ENCODE peak calls at places on chromosome 19, in eight cellular contexts. V is PC-3, N is GM23248, O is kidney, I is mucosa of descending colon, X is left ventricle myocardium inferior, C is HCT116, E is Caco-2. F is an unnamed sample. For H3K4me1 and H3K9me3, the result is how much of the 10 kb centered on the place peaks cover.

GRCh38 chr19:30381366-30381765 is 9.2 kb downstream of the ZNF536 start:
- DNase-seq in V (no peak), N (no peak), O (no peak), I (no peak), X (no peak), C (no peak), E (no peak), F (no peak)

GRCh38 chr19:7515471-7516226 is at the start of gene ZNF358:
- DNase-seq in V (peak), N (peak), O (peak), I (peak), X (peak), C (no peak), E (peak), F (no peak)

GRCh38 chr19:20259615-20260014 is 92.6 kb downstream of the ZNF486 start:
- DNase-seq in V (no peak), N (no peak), O (no peak), I (no peak), X (no peak), C (no peak), E (no peak), F (no peak)

GRCh38 chr19:10686193-10686592 is 15.0 kb upstream of the QTRT1 start:
- DNase-seq in V (no peak), N (no peak), O (no peak), I (no peak), X (no peak), C (no peak), E (no peak), F (no peak)

GRCh38 chr19:6042776-6043726 is 65.1 kb upstream of the RANBP3 start:
- DNase-seq in V (no peak), N (no peak), O (peak), I (no peak), X (no peak), C (no peak), E (no peak), F (no peak)

GRCh38 chr19:40231544-40232424 is 5.3 kb upstream of the CCNP start:
- DNase-seq in V (no peak), N (no peak), O (no peak), I (no peak), X (peak), C (no peak), E (no peak), F (no peak)

GRCh38 chr19:27822336-27822735 is 1390.6 kb downstream of the UQCRFS1 start:
- DNase-seq in V (no peak), N (peak), O (no peak), I (no peak), X (no peak), C (no peak), E (no peak), F (no peak)

GRCh38 chr19:43956827-43957226 is 5.8 kb downstream of the ZNF221 start:
- DNase-seq in V (no peak), N (no peak), O (no peak), I (no peak), X (no peak), C (no peak), E (no peak), F (no peak)

GRCh38 chr19:19342086-19343015 is 21.7 kb downstream of the MAU2 start:
- DNase-seq in V (peak), N (peak), O (no peak), I (no peak), X (peak), C (peak), E (peak), F (no peak)

GRCh38 chr19:30564551-30565011 is 192.4 kb downstream of the ZNF536 start:
- DNase-seq in V (no peak), N (no peak), O (no peak), I (no peak), X (no peak), C (no peak), E (no peak), F (no peak)

GRCh38 chr19:50735869-50736268 is 12.7 kb downstream of the CLEC11A start:
- DNase-seq in V (no peak), N (no peak), O (no peak), I (no peak), X (no peak), C (no peak), E (no peak), F (no peak)

GRCh38 chr19:29454109-29454508 is 71.7 kb upstream of the VSTM2B start:
- DNase-seq in V (no peak), N (no peak), O (no peak), I (peak), X (no peak), C (no peak), E (no peak), F (no peak)

GRCh38 chr19:5484398-5485285 is 29.4 kb downstream of the ZNRF4 start:
- DNase-seq in V (no peak), N (peak), O (no peak), I (no peak), X (no peak), C (no peak), E (no peak), F (no peak)

GRCh38 chr19:6287269-6287885 is 7.6 kb upstream of the MLLT1 start:
- DNase-seq in V (no peak), N (peak), O (no peak), I (no peak), X (no peak), C (no peak), E (no peak), F (no peak)

GRCh38 chr19:35643255-35644205 is 2.0 kb downstream of the ETV2 start:
- DNase-seq in V (peak), N (peak), O (peak), I (peak), X (peak), C (peak), E (peak), F (peak)

GRCh38 chr19:2329528-2329927 is 1.0 kb downstream of the SPPL2B start:
- DNase-seq in V (no peak), N (peak), O (peak), I (no peak), X (no peak), C (no peak), E (no peak), F (no peak)
- H3K4me1 ChIP-seq in V (under half), N (under half), O (under half), I (half or more), X (half or more), C (under half), E (under half), F (under half)

GRCh38 chr19:13060233-13060963 is 42.3 kb downstream of the LYL1 start:
- DNase-seq in V (no peak), N (peak), O (no peak), I (no peak), X (peak), C (no peak), E (no peak), F (no peak)
- H3K4me3 ChIP-seq in V (peak), N (peak), O (no peak), I (no peak), X (peak), C (peak), E (no peak), F (no peak)

DNA sequence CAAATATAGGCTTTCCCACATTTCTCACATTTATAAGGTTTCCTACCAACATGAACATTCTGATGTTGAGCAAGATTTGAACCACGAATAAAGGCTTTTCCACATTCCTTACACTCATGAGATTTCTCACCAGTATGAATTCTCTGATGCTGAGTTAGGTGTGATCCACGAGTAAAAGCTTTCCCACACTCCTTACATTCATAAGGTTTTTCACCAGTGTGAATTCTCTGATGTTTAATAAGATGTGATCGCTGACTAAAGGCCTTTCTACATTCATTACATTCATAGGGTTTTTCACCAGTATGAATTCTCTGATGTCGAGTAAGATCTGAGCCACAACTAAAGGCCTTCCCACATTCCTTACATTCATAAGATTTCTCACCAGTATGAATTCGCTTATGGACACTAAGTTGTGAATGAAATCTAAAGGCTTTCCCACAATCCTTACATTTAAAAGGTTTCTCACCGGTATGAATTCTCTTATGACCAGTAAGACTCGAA is 19.0 kb downstream of the ZNF790 start:
- DNase-seq in V (no peak), N (peak), O (no peak), I (no peak), X (no peak), C (no peak), E (no peak), F (no peak)
- H3K9me3 ChIP-seq in V (under half), N (under half), O (half or more), I (half or more), X (half or more), C (under half), E (under half), F (half or more)

GRCh38 chr19:42208612-42209011 is 8.9 kb downstream of the DEDD2 start:
- DNase-seq in V (no peak), N (no peak), O (no peak), I (peak), X (peak), C (no peak), E (no peak), F (no peak)
- H3K4me1 ChIP-seq in V (under half), N (under half), O (under half), I (under half), X (under half), C (under half), E (under half), F (under half)

DNA sequence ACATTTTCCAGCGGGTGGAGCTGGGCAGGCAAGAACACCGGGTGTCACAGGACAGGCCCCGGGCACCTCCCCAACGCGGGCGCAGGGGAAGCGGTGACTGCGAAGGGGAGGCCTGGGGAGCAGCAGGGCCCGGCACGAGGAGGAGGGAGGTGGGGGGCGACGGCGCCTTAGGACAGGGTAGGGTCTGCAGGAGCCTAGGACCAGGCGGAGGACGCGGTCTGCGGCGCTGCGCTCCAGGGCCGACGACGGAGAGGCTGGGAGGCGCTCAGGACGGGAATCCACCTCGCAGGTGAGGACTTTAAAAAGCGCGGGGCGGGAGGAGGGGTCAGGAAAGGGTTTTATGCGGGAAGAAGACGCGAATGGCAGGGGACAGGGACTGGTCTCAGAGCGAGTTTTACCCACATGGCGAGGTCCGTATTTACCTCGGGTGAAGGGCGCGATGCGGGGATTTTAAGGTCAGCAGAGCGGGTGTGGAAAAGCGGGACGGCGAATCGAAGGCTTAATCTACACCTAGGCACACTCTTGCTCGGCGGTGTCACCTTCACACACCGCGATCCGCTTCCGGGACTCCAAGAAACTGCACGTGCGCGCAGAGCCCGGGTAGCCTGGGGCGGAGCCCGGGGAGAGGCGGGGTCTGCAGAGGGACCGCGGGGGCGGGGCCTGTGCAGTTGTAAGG is 13.5 kb downstream of the ERVV-2 start:
- DNase-seq in V (peak), N (peak), O (peak), I (no peak), X (peak), C (no peak), E (no peak), F (no peak)
- H3K4me3 ChIP-seq in V (peak), N (peak), O (peak), I (no peak), X (peak), C (no peak), E (no peak), F (no peak)

GRCh38 chr19:13526552-13526951 is 20.3 kb upstream of the CACNA1A start:
- DNase-seq in V (peak), N (peak), O (no peak), I (no peak), X (no peak), C (peak), E (peak), F (no peak)

DNA sequence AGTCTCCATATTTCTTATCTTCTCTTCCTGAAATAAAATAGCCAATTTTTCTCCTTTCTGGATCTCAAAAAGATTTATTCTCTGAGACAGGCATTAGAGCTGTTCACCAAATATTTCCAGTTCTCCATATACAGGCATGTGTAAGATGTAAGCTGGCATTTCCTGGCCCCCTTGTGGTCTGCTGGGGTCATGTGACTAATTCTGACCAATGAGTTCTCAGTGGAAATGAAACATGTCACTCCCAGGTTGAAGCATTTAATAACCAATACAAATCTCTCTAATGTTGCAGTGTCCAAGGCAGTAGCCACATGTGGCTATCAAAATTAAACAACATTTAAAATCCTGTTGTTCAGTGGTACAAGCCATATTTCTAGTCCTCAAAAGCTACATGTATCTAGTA is 14.8 kb upstream of the CACNA1A start:
- DNase-seq in V (peak), N (peak), O (no peak), I (no peak), X (no peak), C (no peak), E (no peak), F (no peak)
- H3K9me3 ChIP-seq in V (under half), N (under half), O (under half), I (under half), X (under half), C (under half), E (under half), F (under half)